ENCODE peak calls at places on chromosomes 7 and 10, in five cellular contexts. T is osteoblast, A is astrocyte of the spinal cord, H is hepatocyte, M is skeletal muscle cell. V is an unnamed sample.

GRCh38 chr7:111076205-111076604 is 14.7 kb upstream of the LRRN3 start:
- DNase-seq in T (peak), A (peak), H (no peak), M (peak), V (no peak)

GRCh38 chr10:87976101-87976743 is 112.8 kb downstream of the PTEN start:
- DNase-seq in T (no peak), A (no peak), H (no peak), M (no peak), V (no peak)

GRCh38 chr10:26931223-26931622 is 70.5 kb upstream of the ABI1 start:
- DNase-seq in T (no peak), A (no peak), H (peak), M (no peak), V (no peak)

GRCh38 chr10:20624642-20625041 is 272.5 kb downstream of the NEBL start:
- DNase-seq in T (no peak), A (no peak), H (no peak), M (peak), V (no peak)

GRCh38 chr7:79593819-79594218 is 140.4 kb upstream of the MAGI2 start:
- DNase-seq in T (no peak), A (no peak), H (no peak), M (no peak), V (peak)

GRCh38 chr7:150860291-150860977 is 8.1 kb downstream of the AOC1 start:
- DNase-seq in T (no peak), A (no peak), H (no peak), M (no peak), V (no peak)

GRCh38 chr10:71396714-71397339 is at the start of gene CDH23:
- DNase-seq in T (peak), A (no peak), H (peak), M (no peak), V (peak)

GRCh38 chr10:83262434-83262833 is 876.9 kb upstream of the GHITM start:
- DNase-seq in T (peak), A (no peak), H (no peak), M (no peak), V (no peak)

GRCh38 chr10:85967594-85967993 is 399.0 kb downstream of the GRID1 start:
- DNase-seq in T (no peak), A (no peak), H (no peak), M (no peak), V (no peak)

GRCh38 chr7:135204271-135204872 is 7.0 kb downstream of the WDR91 start:
- DNase-seq in T (peak), A (peak), H (no peak), M (no peak), V (no peak)

GRCh38 chr10:77910524-77911145 is 15.9 kb downstream of the DLG5 start:
- DNase-seq in T (no peak), A (no peak), H (no peak), M (no peak), V (no peak)

GRCh38 chr7:24119852-24120251 is 164.1 kb upstream of the NPY start:
- DNase-seq in T (no peak), A (no peak), H (no peak), M (no peak), V (no peak)

GRCh38 chr10:11902646-11903045 is 79.5 kb downstream of the PROSER2 start:
- DNase-seq in T (peak), A (no peak), H (no peak), M (no peak), V (no peak)

GRCh38 chr10:122543676-122544075 is 16.9 kb upstream of the DMBT1 start:
- DNase-seq in T (no peak), A (no peak), H (no peak), M (no peak), V (no peak)

GRCh38 chr10:22958338-22958737 is 30.5 kb downstream of the ARMC3 start:
- DNase-seq in T (no peak), A (no peak), H (peak), M (no peak), V (no peak)

GRCh38 chr7:98559958-98560357 is 57.1 kb upstream of the NPTX2 start:
- DNase-seq in T (no peak), A (no peak), H (no peak), M (no peak), V (no peak)

GRCh38 chr7:46544396-46545008 is 623.4 kb upstream of the IGFBP3 start:
- DNase-seq in T (no peak), A (peak), H (no peak), M (peak), V (no peak)

GRCh38 chr10:86440874-86441838 is 74.6 kb upstream of the GRID1 start:
- DNase-seq in T (peak), A (peak), H (peak), M (peak), V (no peak)

GRCh38 chr7:13028036-13028730 is 340.8 kb downstream of the ARL4A start:
- DNase-seq in T (no peak), A (no peak), H (no peak), M (no peak), V (no peak)

GRCh38 chr7:114865564-114865963 is 56.3 kb upstream of the MDFIC start:
- DNase-seq in T (peak), A (peak), H (peak), M (no peak), V (no peak)

GRCh38 chr10:60604356-60604755 is 173.9 kb upstream of the CDK1 start:
- DNase-seq in T (no peak), A (no peak), H (no peak), M (no peak), V (no peak)

GRCh38 chr10:119449760-119450461 is 92.6 kb downstream of the RGS10 start:
- DNase-seq in T (peak), A (peak), H (no peak), M (peak), V (peak)

GRCh38 chr7:33065981-33066380 is 3.4 kb upstream of the NT5C3A start:
- DNase-seq in T (no peak), A (no peak), H (no peak), M (no peak), V (no peak)

GRCh38 chr7:30925913-30926312 is 14.3 kb downstream of the AQP1 start:
- DNase-seq in T (peak), A (no peak), H (no peak), M (no peak), V (peak)

GRCh38 chr7:28575241-28575643 is 162.9 kb downstream of the CREB5 start:
- DNase-seq in T (no peak), A (no peak), H (no peak), M (no peak), V (no peak)

GRCh38 chr7:152424348-152425108 is 11.3 kb downstream of the KMT2C start:
- DNase-seq in T (peak), A (peak), H (no peak), M (no peak), V (no peak)

GRCh38 chr7:157909370-157909769 is 572.6 kb downstream of the DNAJB6 start:
- DNase-seq in T (peak), A (no peak), H (no peak), M (no peak), V (no peak)

DNA sequence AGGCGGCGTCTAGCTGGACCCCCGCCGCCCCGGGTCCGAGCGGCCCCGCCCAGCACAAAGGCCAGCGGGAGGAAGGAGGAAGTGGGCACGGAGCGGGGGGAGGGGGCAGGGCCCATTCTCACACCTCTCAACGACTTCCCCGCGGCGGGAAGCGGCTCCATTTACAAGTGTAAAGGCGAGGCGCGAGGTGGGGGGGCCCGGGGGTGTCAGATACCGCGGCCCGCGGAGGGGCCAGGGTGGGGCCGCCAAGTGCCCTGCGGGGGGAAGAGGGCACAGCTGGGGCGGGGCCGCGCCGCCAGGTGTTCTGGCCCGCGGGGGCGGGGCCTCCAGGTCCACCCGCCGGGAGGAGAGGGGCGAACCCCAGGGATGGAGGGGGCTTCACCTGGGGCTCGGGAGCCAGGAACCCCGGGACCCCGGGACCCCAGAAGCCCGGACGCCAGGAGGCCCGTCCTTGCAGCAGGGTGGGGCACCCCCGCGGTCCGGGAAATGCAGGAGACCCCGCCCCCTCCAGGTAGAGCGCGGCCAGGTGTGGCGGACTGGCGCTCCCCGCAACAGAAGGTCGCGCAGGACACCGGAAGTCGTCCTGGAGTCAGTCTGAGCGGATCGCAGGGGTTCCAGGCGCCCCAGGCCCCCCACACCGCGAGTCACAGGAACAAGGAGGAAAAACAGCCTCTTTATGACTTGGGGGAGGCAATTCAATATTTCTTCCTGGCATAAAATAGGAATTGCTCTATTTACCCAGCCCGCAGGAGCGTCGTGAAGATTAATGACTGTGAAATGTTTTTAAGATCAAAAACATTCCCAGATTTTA is 8.3 kb downstream of the CTBP2 start:
- DNase-seq in T (peak), A (no peak), H (peak), M (no peak), V (no peak)
- H3K4me3 ChIP-seq in T (no peak), A (no peak), H (peak), M (no peak), V (no peak)

DNA sequence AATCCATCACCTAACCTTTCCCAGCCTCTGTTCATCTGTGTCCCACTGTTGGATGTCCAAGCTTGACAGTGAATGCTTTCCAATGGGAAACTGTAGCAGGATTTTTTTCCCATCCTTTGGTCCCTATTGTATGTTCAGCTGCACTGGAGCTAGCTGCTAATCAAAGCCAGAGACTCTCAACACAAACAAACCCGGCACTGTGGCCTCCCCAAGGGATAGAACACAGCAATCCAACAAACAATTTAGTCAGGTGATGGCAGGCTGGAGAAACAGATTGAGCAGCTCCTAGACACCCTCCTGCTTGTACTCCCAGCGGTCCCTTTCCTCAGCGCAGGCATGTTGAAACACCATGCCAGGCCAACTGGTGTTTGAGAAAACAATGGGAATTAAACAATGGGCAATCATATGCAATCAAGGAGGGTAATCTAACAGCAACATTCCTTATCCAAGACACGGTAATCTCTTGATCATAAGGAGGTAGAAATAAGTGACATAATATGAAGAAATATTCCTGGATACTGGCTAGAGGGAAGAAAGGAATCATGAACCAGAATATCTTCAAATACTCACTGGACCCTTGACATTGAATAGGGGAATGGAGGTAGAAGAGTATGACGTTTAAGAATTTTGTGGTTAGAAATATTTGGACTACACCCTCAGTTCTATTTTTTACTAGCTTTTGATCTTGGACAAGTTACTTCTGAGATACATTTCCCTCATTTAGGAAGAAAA is 15.0 kb downstream of the PTN start:
- DNase-seq in T (no peak), A (peak), H (no peak), M (no peak), V (peak)
- H3K4me3 ChIP-seq in T (no peak), A (no peak), H (no peak), M (no peak), V (no peak)

GRCh38 chr7:140061607-140061930 is 1.2 kb downstream of the PARP12 start:
- DNase-seq in T (no peak), A (no peak), H (no peak), M (no peak), V (no peak)
- H3K4me3 ChIP-seq in T (peak), A (peak), H (no peak), M (no peak), V (no peak)

GRCh38 chr10:34850036-34850435 is 34.9 kb upstream of the PARD3 start:
- DNase-seq in T (no peak), A (no peak), H (no peak), M (no peak), V (no peak)

GRCh38 chr10:34850558-34850957 is 35.5 kb upstream of the PARD3 start:
- DNase-seq in T (peak), A (no peak), H (no peak), M (no peak), V (no peak)

GRCh38 chr10:34854147-34854601 is 39.1 kb upstream of the PARD3 start:
- DNase-seq in T (peak), A (peak), H (peak), M (peak), V (no peak)

GRCh38 chr10:34858003-34858402 is 42.9 kb upstream of the PARD3 start:
- DNase-seq in T (no peak), A (no peak), H (no peak), M (no peak), V (no peak)

GRCh38 chr10:34853357-34853756 is 38.3 kb upstream of the PARD3 start:
- DNase-seq in T (peak), A (no peak), H (no peak), M (no peak), V (no peak)
- H3K4me3 ChIP-seq in T (no peak), A (no peak), H (no peak), M (no peak), V (no peak)

GRCh38 chr7:95327356-95327755 is 3.0 kb upstream of the PON1 start:
- DNase-seq in T (no peak), A (no peak), H (no peak), M (no peak), V (no peak)

GRCh38 chr7:95335093-95335492 is 10.8 kb upstream of the PON1 start:
- DNase-seq in T (no peak), A (peak), H (no peak), M (peak), V (no peak)

GRCh38 chr7:95330194-95331003 is 6.1 kb upstream of the PON1 start:
- DNase-seq in T (no peak), A (peak), H (no peak), M (peak), V (no peak)

GRCh38 chr7:95334434-95334833 is 10.1 kb upstream of the PON1 start:
- DNase-seq in T (no peak), A (peak), H (no peak), M (no peak), V (no peak)

DNA sequence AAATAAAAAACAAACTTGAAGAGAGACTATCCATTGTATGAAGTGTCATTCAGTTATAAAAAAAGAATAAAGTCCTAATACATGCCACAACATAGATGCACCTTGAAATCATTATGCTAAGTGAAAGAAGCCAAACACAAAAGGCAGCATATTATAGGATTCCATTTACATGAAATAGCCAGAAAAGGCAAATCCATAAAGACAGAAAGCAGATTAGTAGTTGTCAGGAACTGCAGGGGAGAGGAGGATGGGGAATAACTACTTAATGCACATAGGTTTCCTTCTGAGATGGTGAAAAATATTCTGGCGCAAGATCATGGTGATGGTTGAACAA is 6.6 kb upstream of the PON1 start:
- DNase-seq in T (no peak), A (no peak), H (no peak), M (no peak), V (no peak)
- H3K4me3 ChIP-seq in T (peak), A (no peak), H (no peak), M (peak), V (no peak)

DNA sequence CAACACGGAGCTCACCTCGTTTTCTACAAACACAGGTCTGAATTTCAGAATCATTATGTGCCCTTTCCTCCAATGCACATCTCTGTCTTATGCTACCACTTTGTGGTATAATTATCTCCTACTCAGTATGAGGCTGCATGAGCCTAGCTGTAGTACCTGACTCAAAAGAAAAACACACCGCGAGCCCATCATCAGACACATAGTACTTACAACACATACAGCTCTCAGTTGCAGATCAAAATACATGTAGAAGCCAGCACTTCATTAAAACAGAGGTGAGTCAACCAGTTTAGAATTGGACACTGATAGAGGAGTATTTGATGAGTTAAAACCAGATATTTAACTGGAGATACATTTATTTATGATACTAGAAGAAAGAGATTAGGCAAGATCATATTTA is 1.4 kb upstream of the RTKN2 start:
- DNase-seq in T (peak), A (no peak), H (no peak), M (no peak), V (no peak)
- H3K4me3 ChIP-seq in T (no peak), A (no peak), H (no peak), M (no peak), V (no peak)

GRCh38 chr10:15742831-15743230 is 23.1 kb upstream of the ITGA8 start:
- DNase-seq in T (no peak), A (peak), H (no peak), M (peak), V (no peak)
- H3K4me3 ChIP-seq in T (no peak), A (no peak), H (no peak), M (no peak), V (no peak)

DNA sequence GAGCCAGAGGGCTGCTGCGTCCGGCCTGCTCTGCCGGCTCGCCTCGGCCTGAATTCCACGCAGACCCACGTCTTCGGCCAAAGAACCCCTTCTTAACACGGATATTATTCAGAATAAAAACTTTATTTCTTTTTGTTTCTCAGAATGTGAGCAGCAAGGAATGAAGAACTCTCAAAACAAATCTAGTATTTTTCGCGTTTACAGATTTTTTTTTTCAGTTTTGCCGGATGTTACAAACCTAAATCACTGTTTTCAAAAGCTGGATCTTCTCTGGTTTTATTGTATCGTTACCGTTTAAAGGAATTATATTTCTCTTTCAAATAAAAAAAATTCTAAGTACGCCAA is 4.4 kb upstream of the HOXA2 start:
- DNase-seq in T (no peak), A (peak), H (no peak), M (no peak), V (no peak)
- H3K4me3 ChIP-seq in T (no peak), A (peak), H (no peak), M (no peak), V (no peak)

DNA sequence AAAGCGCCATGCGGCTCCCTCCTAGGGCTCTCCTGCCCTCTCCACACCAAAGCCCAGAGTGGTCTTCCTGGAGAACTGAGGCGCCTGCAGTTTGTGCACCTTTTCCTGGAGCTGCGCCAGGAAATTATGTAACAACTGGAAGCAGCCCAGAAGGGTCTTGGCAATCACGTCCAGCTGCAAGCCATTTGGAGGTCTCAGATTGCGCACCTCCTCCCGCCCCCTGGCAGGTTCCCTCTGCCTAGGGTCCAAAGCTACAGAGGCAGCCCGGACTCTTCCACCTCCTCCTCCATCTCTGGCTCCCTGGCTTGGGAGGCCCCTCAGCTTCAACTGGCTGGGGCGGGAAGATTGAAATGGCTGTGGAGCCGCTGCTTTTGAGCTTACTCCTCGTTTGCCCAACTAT is 34.0 kb upstream of the SFTPD start:
- DNase-seq in T (peak), A (no peak), H (no peak), M (no peak), V (no peak)
- H3K4me3 ChIP-seq in T (no peak), A (no peak), H (no peak), M (no peak), V (no peak)

DNA sequence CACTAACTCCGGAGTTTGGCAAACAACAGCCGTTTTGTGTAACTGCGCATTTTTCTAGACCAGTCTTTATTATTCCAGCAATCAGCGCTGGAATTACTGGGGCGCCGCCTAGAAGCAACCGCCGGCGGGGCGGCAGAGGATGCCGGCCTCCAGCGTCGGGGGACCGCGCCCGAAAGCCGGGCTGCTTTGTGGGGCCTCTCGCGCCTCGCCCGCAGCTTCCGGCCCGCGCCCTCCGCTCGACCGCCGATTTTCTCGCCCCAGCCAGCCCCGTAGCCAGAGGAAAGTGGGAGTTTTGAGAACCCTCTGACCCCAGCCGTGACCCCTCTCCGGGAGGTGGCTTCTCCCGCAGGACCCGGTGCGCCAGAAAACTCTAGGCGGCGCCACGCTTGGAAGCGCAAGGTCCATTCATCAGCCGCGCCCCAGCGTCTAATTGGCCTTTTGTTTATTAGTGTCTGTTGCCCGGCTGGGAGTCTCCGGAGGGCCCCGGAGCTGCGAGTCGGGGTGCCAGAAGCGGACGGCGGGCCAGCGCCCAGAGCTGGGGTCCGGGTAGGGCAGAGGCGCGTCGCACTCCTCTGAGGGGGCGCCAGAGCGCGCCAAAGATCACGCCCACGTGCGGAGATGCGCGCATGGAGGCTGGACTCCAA is 10.7 kb downstream of the EMX2 start:
- DNase-seq in T (no peak), A (no peak), H (no peak), M (no peak), V (no peak)
- H3K4me3 ChIP-seq in T (no peak), A (no peak), H (no peak), M (peak), V (no peak)

V was measured in BE2C.